ENCODE peak calls at places on chromosomes 13 and 19, in ten cellular contexts. One of them, this sample, is unnamed.

GRCh38 chr19:33273881-33274662 is 28.3 kb downstream of the CEBPA start:
- DNase-seq in testis: peak; percentile 38
- DNase-seq in heart left ventricle: peak; percentile 54
- DNase-seq in uterus: peak; percentile 42
- DNase-seq in transverse colon: peak; percentile 79
- DNase-seq in CD4-positive, alpha-beta T cell: no peak
- DNase-seq in foreskin keratinocyte: peak; percentile 83
- DNase-seq in thoracic aorta: peak; percentile 18
- DNase-seq in upper lobe of right lung: no peak
- DNase-seq in astrocyte: peak; percentile 87
- DNase-seq in this sample: no peak

GRCh38 chr13:28408235-28408848 is 86.6 kb downstream of the FLT1 start:
- DNase-seq in testis: peak; percentile 36
- DNase-seq in heart left ventricle: peak; percentile 73
- DNase-seq in uterus: peak; percentile 72
- DNase-seq in transverse colon: no peak
- DNase-seq in CD4-positive, alpha-beta T cell: no peak
- DNase-seq in foreskin keratinocyte: no peak
- DNase-seq in thoracic aorta: no peak
- DNase-seq in upper lobe of right lung: no peak
- DNase-seq in astrocyte: no peak
- DNase-seq in this sample: no peak

GRCh38 chr13:97255515-97255999 is 33.4 kb downstream of the MBNL2 start:
- DNase-seq in testis: no peak
- DNase-seq in heart left ventricle: no peak
- DNase-seq in uterus: no peak
- DNase-seq in transverse colon: no peak
- DNase-seq in CD4-positive, alpha-beta T cell: no peak
- DNase-seq in foreskin keratinocyte: no peak
- DNase-seq in thoracic aorta: no peak
- DNase-seq in upper lobe of right lung: no peak
- DNase-seq in astrocyte: no peak
- DNase-seq in this sample: no peak

GRCh38 chr19:46716013-46716671 is 772 bp downstream of the PRKD2 start:
- DNase-seq in testis: no peak
- DNase-seq in heart left ventricle: no peak
- DNase-seq in uterus: no peak
- DNase-seq in transverse colon: peak; percentile 44
- DNase-seq in CD4-positive, alpha-beta T cell: no peak
- DNase-seq in foreskin keratinocyte: no peak
- DNase-seq in thoracic aorta: no peak
- DNase-seq in upper lobe of right lung: no peak
- DNase-seq in astrocyte: no peak
- DNase-seq in this sample: peak; percentile 36

GRCh38 chr13:106534844-106535551 is 464 bp downstream of the EFNB2 start:
- DNase-seq in testis: no peak
- DNase-seq in heart left ventricle: no peak
- DNase-seq in uterus: no peak
- DNase-seq in transverse colon: no peak
- DNase-seq in CD4-positive, alpha-beta T cell: no peak
- DNase-seq in foreskin keratinocyte: no peak
- DNase-seq in thoracic aorta: no peak
- DNase-seq in upper lobe of right lung: peak; percentile 76
- DNase-seq in astrocyte: peak; percentile 35
- DNase-seq in this sample: no peak

GRCh38 chr13:39422845-39423565 is 180.0 kb downstream of the LHFPL6 start:
- DNase-seq in testis: no peak
- DNase-seq in heart left ventricle: no peak
- DNase-seq in uterus: no peak
- DNase-seq in transverse colon: no peak
- DNase-seq in CD4-positive, alpha-beta T cell: no peak
- DNase-seq in foreskin keratinocyte: peak; percentile 12
- DNase-seq in thoracic aorta: no peak
- DNase-seq in upper lobe of right lung: no peak
- DNase-seq in astrocyte: no peak
- DNase-seq in this sample: no peak

GRCh38 chr13:32695602-32696250 is 109.5 kb downstream of the PDS5B start:
- DNase-seq in testis: no peak
- DNase-seq in heart left ventricle: no peak
- DNase-seq in uterus: no peak
- DNase-seq in transverse colon: no peak
- DNase-seq in CD4-positive, alpha-beta T cell: no peak
- DNase-seq in foreskin keratinocyte: no peak
- DNase-seq in thoracic aorta: no peak
- DNase-seq in upper lobe of right lung: no peak
- DNase-seq in astrocyte: peak; percentile 3
- DNase-seq in this sample: no peak

GRCh38 chr19:37966211-37967072 is 59.4 kb downstream of the SIPA1L3 start:
- DNase-seq in testis: no peak
- DNase-seq in heart left ventricle: no peak
- DNase-seq in uterus: no peak
- DNase-seq in transverse colon: no peak
- DNase-seq in CD4-positive, alpha-beta T cell: no peak
- DNase-seq in foreskin keratinocyte: peak; percentile 83
- DNase-seq in thoracic aorta: no peak
- DNase-seq in upper lobe of right lung: peak; percentile 55
- DNase-seq in astrocyte: peak; percentile 70
- DNase-seq in this sample: peak; percentile 36

GRCh38 chr19:33404506-33404905 is 31.0 kb downstream of the CEBPG start:
- DNase-seq in testis: no peak
- DNase-seq in heart left ventricle: no peak
- DNase-seq in uterus: no peak
- DNase-seq in transverse colon: peak; percentile 2
- DNase-seq in CD4-positive, alpha-beta T cell: no peak
- DNase-seq in foreskin keratinocyte: no peak
- DNase-seq in thoracic aorta: no peak
- DNase-seq in upper lobe of right lung: no peak
- DNase-seq in astrocyte: no peak
- DNase-seq in this sample: no peak

GRCh38 chr13:109869312-109870237 is 83.2 kb upstream of the IRS2 start:
- DNase-seq in testis: peak; percentile 90
- DNase-seq in heart left ventricle: peak; percentile 91
- DNase-seq in uterus: peak; percentile 71
- DNase-seq in transverse colon: peak; percentile 64
- DNase-seq in CD4-positive, alpha-beta T cell: no peak
- DNase-seq in foreskin keratinocyte: peak; percentile 40
- DNase-seq in thoracic aorta: peak; percentile 16
- DNase-seq in upper lobe of right lung: peak; percentile 86
- DNase-seq in astrocyte: peak; percentile 55
- DNase-seq in this sample: peak; percentile 28

GRCh38 chr13:70384156-70384555 is 275.9 kb upstream of the KLHL1 start:
- DNase-seq in testis: no peak
- DNase-seq in heart left ventricle: no peak
- DNase-seq in uterus: no peak
- DNase-seq in transverse colon: no peak
- DNase-seq in CD4-positive, alpha-beta T cell: no peak
- DNase-seq in foreskin keratinocyte: no peak
- DNase-seq in thoracic aorta: no peak
- DNase-seq in upper lobe of right lung: no peak
- DNase-seq in astrocyte: no peak
- DNase-seq in this sample: no peak

GRCh38 chr13:70375718-70376117 is 267.5 kb upstream of the KLHL1 start:
- DNase-seq in testis: no peak
- DNase-seq in heart left ventricle: no peak
- DNase-seq in uterus: no peak
- DNase-seq in transverse colon: peak; percentile 15
- DNase-seq in CD4-positive, alpha-beta T cell: no peak
- DNase-seq in foreskin keratinocyte: no peak
- DNase-seq in thoracic aorta: no peak
- DNase-seq in upper lobe of right lung: no peak
- DNase-seq in astrocyte: no peak
- DNase-seq in this sample: no peak

GRCh38 chr13:70385852-70386251 is 277.6 kb upstream of the KLHL1 start:
- DNase-seq in testis: no peak
- DNase-seq in heart left ventricle: no peak
- DNase-seq in uterus: no peak
- DNase-seq in transverse colon: no peak
- DNase-seq in CD4-positive, alpha-beta T cell: no peak
- DNase-seq in foreskin keratinocyte: no peak
- DNase-seq in thoracic aorta: no peak
- DNase-seq in upper lobe of right lung: no peak
- DNase-seq in astrocyte: no peak
- DNase-seq in this sample: no peak

DNA sequence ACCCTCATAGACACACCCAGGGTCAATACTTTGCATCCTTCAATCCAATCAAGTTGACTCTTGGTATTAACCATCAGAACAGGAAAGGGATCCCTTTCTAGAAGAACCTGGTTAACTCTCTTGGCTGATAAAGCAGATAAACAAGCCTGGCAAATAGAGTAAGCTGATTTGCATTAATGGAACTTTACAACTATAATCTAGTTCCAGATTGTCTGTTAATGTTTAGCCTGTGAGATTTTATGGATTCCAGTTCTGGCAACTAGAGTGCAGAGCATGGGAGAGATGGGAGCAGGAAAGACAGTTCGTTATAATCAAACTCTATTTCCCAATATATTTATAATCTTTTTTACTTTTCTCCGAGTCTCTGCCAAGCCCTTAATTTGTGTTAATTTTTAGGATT is 272.6 kb upstream of the KLHL1 start:
- DNase-seq in testis: no peak
- DNase-seq in heart left ventricle: no peak
- DNase-seq in uterus: no peak
- DNase-seq in transverse colon: no peak
- DNase-seq in CD4-positive, alpha-beta T cell: no peak
- DNase-seq in foreskin keratinocyte: no peak
- DNase-seq in thoracic aorta: no peak
- DNase-seq in upper lobe of right lung: no peak
- DNase-seq in astrocyte: no peak
- DNase-seq in this sample: no peak
- TF ChIP-seq CTCF in testis: no peak
- TF ChIP-seq CTCF in heart left ventricle: no peak
- TF ChIP-seq CTCF in uterus: no peak
- TF ChIP-seq CTCF in transverse colon: no peak
- TF ChIP-seq CTCF in CD4-positive, alpha-beta T cell: no peak
- TF ChIP-seq CTCF in foreskin keratinocyte: no peak
- TF ChIP-seq CTCF in thoracic aorta: no peak
- TF ChIP-seq CTCF in upper lobe of right lung: no peak
- TF ChIP-seq CTCF in astrocyte: no peak
- TF ChIP-seq CTCF in this sample: no peak

GRCh38 chr13:29621401-29621800 is 25.9 kb upstream of the SLC7A1 start:
- DNase-seq in testis: no peak
- DNase-seq in heart left ventricle: no peak
- DNase-seq in uterus: no peak
- DNase-seq in transverse colon: no peak
- DNase-seq in CD4-positive, alpha-beta T cell: no peak
- DNase-seq in foreskin keratinocyte: peak; percentile 64
- DNase-seq in thoracic aorta: no peak
- DNase-seq in upper lobe of right lung: no peak
- DNase-seq in astrocyte: peak; percentile 58
- DNase-seq in this sample: no peak
- H3K27ac ChIP-seq in testis: no peak overlapping the region
- H3K27ac ChIP-seq in heart left ventricle: no peak overlapping the region
- H3K27ac ChIP-seq in uterus: no peak overlapping the region
- H3K27ac ChIP-seq in transverse colon: no peak overlapping the region
- H3K27ac ChIP-seq in CD4-positive, alpha-beta T cell: no peak overlapping the region
- H3K27ac ChIP-seq in foreskin keratinocyte: no peak overlapping the region
- H3K27ac ChIP-seq in thoracic aorta: no peak overlapping the region
- H3K27ac ChIP-seq in upper lobe of right lung: no peak overlapping the region
- H3K27ac ChIP-seq in astrocyte: peak overlapping the region; percentile 85
- H3K27ac ChIP-seq in this sample: no peak overlapping the region

GRCh38 chr19:35928507-35928906 is 7.7 kb upstream of the LRFN3 start:
- DNase-seq in testis: no peak
- DNase-seq in heart left ventricle: no peak
- DNase-seq in uterus: no peak
- DNase-seq in transverse colon: no peak
- DNase-seq in CD4-positive, alpha-beta T cell: no peak
- DNase-seq in foreskin keratinocyte: no peak
- DNase-seq in thoracic aorta: no peak
- DNase-seq in upper lobe of right lung: no peak
- DNase-seq in astrocyte: no peak
- DNase-seq in this sample: no peak

GRCh38 chr19:35932291-35932936 is 3.8 kb upstream of the LRFN3 start:
- DNase-seq in testis: no peak
- DNase-seq in heart left ventricle: peak; percentile 14
- DNase-seq in uterus: no peak
- DNase-seq in transverse colon: no peak
- DNase-seq in CD4-positive, alpha-beta T cell: no peak
- DNase-seq in foreskin keratinocyte: no peak
- DNase-seq in thoracic aorta: no peak
- DNase-seq in upper lobe of right lung: no peak
- DNase-seq in astrocyte: no peak
- DNase-seq in this sample: no peak

GRCh38 chr19:35935911-35936737 is at the start of gene LRFN3:
- DNase-seq in testis: peak; percentile 89
- DNase-seq in heart left ventricle: peak; percentile 85
- DNase-seq in uterus: peak; percentile 75
- DNase-seq in transverse colon: peak; percentile 81
- DNase-seq in CD4-positive, alpha-beta T cell: no peak
- DNase-seq in foreskin keratinocyte: peak; percentile 61
- DNase-seq in thoracic aorta: no peak
- DNase-seq in upper lobe of right lung: peak; percentile 85
- DNase-seq in astrocyte: peak; percentile 52
- DNase-seq in this sample: peak; percentile 55

GRCh38 chr19:35931874-35932202 is 4.3 kb upstream of the LRFN3 start:
- DNase-seq in testis: no peak
- DNase-seq in heart left ventricle: no peak
- DNase-seq in uterus: no peak
- DNase-seq in transverse colon: no peak
- DNase-seq in CD4-positive, alpha-beta T cell: no peak
- DNase-seq in foreskin keratinocyte: no peak
- DNase-seq in thoracic aorta: no peak
- DNase-seq in upper lobe of right lung: no peak
- DNase-seq in astrocyte: no peak
- DNase-seq in this sample: no peak

DNA sequence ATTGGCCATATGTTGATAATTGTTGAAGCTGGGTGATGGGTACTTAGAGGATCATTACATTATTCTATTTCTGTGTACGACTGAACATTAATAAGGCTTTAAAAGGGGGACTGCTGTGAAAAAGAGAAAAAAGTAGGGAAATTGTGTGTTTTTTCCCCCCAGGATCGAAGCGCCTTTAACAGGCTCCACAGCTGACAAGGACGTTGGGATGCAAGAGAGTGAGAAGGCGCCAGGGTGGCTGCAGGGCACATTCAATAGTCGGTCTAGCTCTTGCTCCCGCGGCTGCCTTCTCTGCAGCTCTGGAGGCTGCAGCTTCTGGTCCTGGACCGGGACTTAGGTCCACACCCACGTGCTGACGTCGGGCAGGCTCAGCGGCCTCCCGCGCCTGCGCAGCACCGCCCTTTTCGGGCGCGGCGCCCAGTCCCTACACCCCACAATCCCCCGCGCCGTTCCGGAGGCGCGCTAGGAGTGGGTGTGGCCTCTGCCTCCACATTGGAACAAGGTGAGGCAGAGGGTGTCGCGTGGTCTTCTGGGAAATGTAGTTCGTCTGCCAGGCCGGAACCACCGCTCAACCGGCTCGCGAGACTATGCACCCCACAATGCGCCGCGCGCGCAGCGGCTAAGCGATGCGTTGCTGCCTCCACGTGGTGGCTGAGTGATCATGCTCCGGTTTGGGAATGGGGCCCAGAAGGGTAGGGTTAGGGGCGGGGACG is 4.9 kb upstream of the LRFN3 start:
- DNase-seq in testis: peak; percentile 99
- DNase-seq in heart left ventricle: peak; percentile 100
- DNase-seq in uterus: peak; percentile 99
- DNase-seq in transverse colon: peak; percentile 100
- DNase-seq in CD4-positive, alpha-beta T cell: peak; percentile 100
- DNase-seq in foreskin keratinocyte: peak; percentile 98
- DNase-seq in thoracic aorta: peak; percentile 93
- DNase-seq in upper lobe of right lung: peak; percentile 100
- DNase-seq in astrocyte: peak; percentile 96
- DNase-seq in this sample: peak; percentile 98
- TF ChIP-seq CTCF in testis: peak; percentile 98
- TF ChIP-seq CTCF in heart left ventricle: peak; percentile 92
- TF ChIP-seq CTCF in uterus: peak; percentile 97
- TF ChIP-seq CTCF in transverse colon: peak; percentile 95
- TF ChIP-seq CTCF in CD4-positive, alpha-beta T cell: peak; percentile 84
- TF ChIP-seq CTCF in foreskin keratinocyte: peak; percentile 99
- TF ChIP-seq CTCF in thoracic aorta: peak; percentile 79
- TF ChIP-seq CTCF in upper lobe of right lung: peak; percentile 82
- TF ChIP-seq CTCF in astrocyte: peak; percentile 68
- TF ChIP-seq CTCF in this sample: peak; percentile 91

GRCh38 chr13:100876044-100876403 is 201.4 kb upstream of the TMTC4 start:
- DNase-seq in testis: no peak
- DNase-seq in heart left ventricle: no peak
- DNase-seq in uterus: no peak
- DNase-seq in transverse colon: no peak
- DNase-seq in CD4-positive, alpha-beta T cell: no peak
- DNase-seq in foreskin keratinocyte: no peak
- DNase-seq in thoracic aorta: no peak
- DNase-seq in upper lobe of right lung: no peak
- DNase-seq in astrocyte: no peak
- DNase-seq in this sample: no peak
- H3K27ac ChIP-seq in testis: no peak overlapping the region
- H3K27ac ChIP-seq in heart left ventricle: no peak overlapping the region
- H3K27ac ChIP-seq in uterus: no peak overlapping the region
- H3K27ac ChIP-seq in transverse colon: no peak overlapping the region
- H3K27ac ChIP-seq in CD4-positive, alpha-beta T cell: no peak overlapping the region
- H3K27ac ChIP-seq in foreskin keratinocyte: no peak overlapping the region
- H3K27ac ChIP-seq in thoracic aorta: no peak overlapping the region
- H3K27ac ChIP-seq in upper lobe of right lung: no peak overlapping the region
- H3K27ac ChIP-seq in astrocyte: peak overlapping the region; percentile 80
- H3K27ac ChIP-seq in this sample: no peak overlapping the region